ENCODE peak calls at places on chromosome 15, in five cellular contexts. G, V, C, Q and S are unnamed samples.

GRCh38 chr15:81029416-81030367 is 29.0 kb downstream of the TLNRD1 start:
- DNase-seq in Q (no peak), V (no peak), G (no peak), C (no peak), S (no peak)

GRCh38 chr15:53811530-53811929 is 52.1 kb upstream of the WDR72 start:
- DNase-seq in Q (no peak), G (peak), C (no peak), V (no peak), S (peak)

GRCh38 chr15:76866716-76867321 is 38.3 kb downstream of the SCAPER start:
- DNase-seq in Q (no peak), G (peak), V (peak), C (no peak), S (peak)

GRCh38 chr15:57485869-57486268 is 105.8 kb upstream of the MYZAP start:
- DNase-seq in G (peak), V (no peak), Q (no peak), C (no peak), S (peak)

GRCh38 chr15:77346637-77347036 is 73.3 kb downstream of the PEAK1 start:
- DNase-seq in G (peak), C (no peak), Q (no peak), V (no peak), S (no peak)

GRCh38 chr15:99321477-99321876 is 70.2 kb downstream of the LRRC28 start:
- DNase-seq in Q (no peak), G (no peak), C (no peak), V (no peak), S (no peak)

GRCh38 chr15:36887214-36888017 is 212.9 kb downstream of the MEIS2 start:
- DNase-seq in C (no peak), G (no peak), Q (no peak), V (peak), S (peak)

GRCh38 chr15:55766676-55767075 is 23.7 kb upstream of the PRTG start:
- DNase-seq in C (no peak), V (no peak), G (no peak), Q (no peak), S (no peak)

GRCh38 chr15:87902772-87903388 is 353.7 kb downstream of the NTRK3 start:
- DNase-seq in C (no peak), Q (no peak), V (no peak), G (no peak), S (no peak)
- TF ChIP-seq CREB1 in C (no peak), Q (no peak), V (no peak), G (no peak), S (no peak)

DNA sequence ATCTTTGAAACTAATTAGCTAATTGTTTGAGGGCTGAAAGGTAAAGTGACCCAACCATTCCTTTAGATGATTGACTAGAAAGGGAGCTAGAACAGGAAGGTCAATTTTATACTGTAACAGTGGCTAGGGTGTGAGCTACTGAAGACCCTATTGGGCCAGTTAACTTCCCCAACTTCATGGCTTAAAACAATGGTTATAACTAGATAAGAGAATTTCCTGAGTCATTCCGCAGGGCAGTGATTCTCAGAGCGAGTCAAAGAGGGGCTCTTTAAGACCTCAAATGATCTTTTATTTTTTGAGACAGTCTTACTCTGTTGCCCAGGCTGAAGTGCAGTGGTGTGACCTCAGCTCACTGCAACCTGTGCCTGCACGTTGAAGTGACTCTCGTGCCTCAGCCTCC is 33.7 kb upstream of the TTBK2 start:
- DNase-seq in Q (no peak), V (no peak), C (no peak), G (no peak), S (no peak)
- H3K4me3 ChIP-seq in Q (no peak), V (no peak), C (no peak), G (no peak), S (no peak)

DNA sequence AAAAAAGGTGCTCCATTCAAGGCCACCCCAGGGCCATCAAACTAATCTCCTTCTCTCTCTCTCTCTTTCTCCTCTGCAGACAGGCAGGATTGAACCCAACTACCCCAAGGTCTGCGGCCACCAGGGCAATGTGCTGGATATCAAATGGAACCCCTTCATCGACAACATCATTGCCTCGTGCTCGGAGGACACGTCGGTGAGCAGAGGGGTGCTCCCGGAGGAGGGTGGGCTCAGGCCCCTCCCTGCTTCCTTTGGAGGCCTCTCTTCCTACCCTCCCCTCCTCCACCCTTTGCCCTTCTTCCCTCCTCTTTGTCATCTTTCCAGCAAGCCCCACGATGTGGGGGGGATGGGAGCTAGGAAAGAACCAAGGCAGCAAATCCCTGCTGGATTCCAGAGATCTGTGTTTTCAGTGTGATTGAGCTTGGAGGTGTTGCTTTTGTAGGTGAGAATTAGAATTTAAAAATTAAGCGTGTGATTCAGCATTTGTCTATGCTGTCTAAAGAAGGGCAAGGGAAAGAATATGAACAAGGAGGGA is 116.3 kb downstream of the CORO2B start:
- DNase-seq in Q (no peak), V (no peak), G (no peak), C (no peak), S (no peak)
- TF ChIP-seq CREB1 in Q (no peak), V (no peak), G (no peak), C (no peak), S (no peak)

DNA sequence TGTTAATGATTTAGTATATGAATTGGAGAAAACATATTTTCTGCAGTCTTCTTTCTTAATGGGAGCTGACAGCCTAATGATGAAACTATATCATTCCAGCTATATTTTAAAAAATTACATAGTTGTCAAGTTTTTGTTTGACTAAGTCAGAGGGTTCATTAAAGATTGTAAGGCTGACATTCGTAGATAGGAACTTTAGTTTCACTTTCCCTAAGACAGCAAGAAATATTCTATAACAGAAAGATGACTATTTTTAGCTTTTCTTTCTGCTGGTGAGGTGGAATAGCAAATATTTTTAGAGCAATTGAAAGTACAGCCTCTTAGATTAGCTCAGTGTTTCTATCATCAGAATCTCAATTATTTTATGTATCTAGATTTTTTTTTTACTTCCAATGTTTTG is 60.2 kb downstream of the PIAS1 start:
- DNase-seq in V (no peak), Q (no peak), C (no peak), G (no peak), S (no peak)
- H3K4me3 ChIP-seq in V (peak), Q (no peak), C (peak), G (no peak), S (no peak)

DNA sequence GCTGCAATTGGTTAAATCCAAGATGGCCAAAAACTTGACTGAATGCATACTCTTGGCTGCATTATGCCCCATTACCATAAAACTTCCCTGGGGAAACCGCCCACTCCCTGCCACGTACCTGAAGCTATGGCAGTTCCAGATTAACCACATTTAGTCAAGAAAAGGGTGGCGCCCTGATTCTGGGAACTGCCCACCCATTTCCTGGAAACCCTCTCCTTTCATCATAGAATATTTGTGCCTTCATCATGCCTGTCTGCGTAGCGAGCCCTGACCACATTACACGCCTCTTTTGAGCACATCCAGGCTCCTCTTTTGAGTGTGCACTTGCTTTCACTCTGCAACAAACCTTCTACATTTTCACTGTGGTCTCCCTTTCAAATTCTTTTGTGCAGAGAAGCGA is 5.2 kb downstream of the LINS1 start:
- DNase-seq in V (peak), G (no peak), Q (no peak), C (peak), S (no peak)
- TF ChIP-seq CREB1 in V (peak), G (no peak), Q (no peak), C (peak), S (no peak)

GRCh38 chr15:100521907-100522306 is 6.8 kb downstream of the CERS3 start:
- DNase-seq in V (no peak), Q (no peak), G (no peak), C (no peak), S (no peak)
- H3K4me3 ChIP-seq in V (no peak), Q (no peak), G (no peak), C (no peak), S (no peak)

GRCh38 chr15:42110367-42110766 is 16.0 kb upstream of the PLA2G4D start:
- DNase-seq in Q (no peak), G (no peak), V (no peak), C (no peak), S (no peak)
- TF ChIP-seq CREB1 in Q (no peak), G (no peak), V (no peak), C (no peak), S (no peak)

GRCh38 chr15:74127255-74127953 is 3.0 kb upstream of the ISLR2 start:
- DNase-seq in C (no peak), Q (peak), G (peak), V (peak), S (peak)

GRCh38 chr15:74129411-74130088 is 836 bp upstream of the ISLR2 start:
- DNase-seq in Q (peak), V (no peak), G (no peak), C (no peak), S (peak)

GRCh38 chr15:74127954-74128784 is 2.2 kb upstream of the ISLR2 start:
- DNase-seq in Q (peak), G (no peak), C (no peak), V (no peak), S (peak)

GRCh38 chr15:74130089-74130848 is at the start of gene ISLR2:
- DNase-seq in V (no peak), C (no peak), G (no peak), Q (no peak), S (peak)

DNA sequence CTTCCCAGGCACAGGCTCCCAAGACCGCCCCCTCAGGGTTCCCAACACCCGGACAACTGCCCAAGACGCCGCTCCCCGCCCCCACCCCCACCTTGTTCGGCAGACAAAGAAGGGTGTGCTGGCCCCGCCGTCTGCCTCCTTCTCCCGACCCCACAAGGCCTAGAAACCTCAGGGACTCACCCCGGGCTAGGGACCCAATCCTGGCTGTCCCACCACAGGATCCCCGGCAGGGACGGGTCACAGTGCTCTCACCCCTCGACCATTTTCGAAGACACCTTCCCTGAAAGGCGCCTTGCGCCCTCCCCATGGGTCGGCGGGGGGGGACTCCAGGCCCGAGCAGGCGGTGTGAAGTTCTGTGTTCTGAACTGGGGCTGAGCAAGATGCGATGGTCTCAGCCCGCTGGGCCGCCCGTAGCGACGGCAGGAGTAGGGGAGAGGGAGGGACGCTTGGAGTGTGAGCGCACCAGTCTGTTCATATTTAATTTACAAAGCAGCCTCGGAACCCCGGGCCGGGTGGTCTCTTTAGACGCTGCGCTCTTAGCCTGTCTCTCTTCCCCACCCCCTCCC is 1.5 kb upstream of the ISLR2 start:
- DNase-seq in Q (peak), C (no peak), V (no peak), G (no peak), S (peak)
- H3K4me3 ChIP-seq in Q (peak), C (no peak), V (no peak), G (no peak), S (peak)

GRCh38 chr15:92451225-92451825 is 57.6 kb downstream of the ST8SIA2 start:
- DNase-seq in V (no peak), G (no peak), C (no peak), Q (no peak), S (no peak)

GRCh38 chr15:92453611-92454010 is 59.9 kb downstream of the ST8SIA2 start:
- DNase-seq in V (no peak), G (no peak), Q (no peak), C (no peak), S (no peak)

GRCh38 chr15:92448370-92448769 is 54.7 kb downstream of the ST8SIA2 start:
- DNase-seq in Q (no peak), C (no peak), G (no peak), V (no peak), S (no peak)

GRCh38 chr15:92452143-92452542 is 58.5 kb downstream of the ST8SIA2 start:
- DNase-seq in V (no peak), C (no peak), G (no peak), Q (no peak), S (no peak)

GRCh38 chr15:92449476-92449875 is 55.8 kb downstream of the ST8SIA2 start:
- DNase-seq in V (no peak), C (no peak), G (no peak), Q (no peak), S (no peak)
- TF ChIP-seq CREB1 in V (no peak), C (no peak), G (no peak), Q (no peak), S (no peak)